ENCODE peak calls at places on chromosomes 4 and X, in six cellular contexts. E is fibroblast of mammary gland, M is GM12865, T is bronchial epithelial cell, I is colonic mucosa, O is type B pancreatic cell. D is an unnamed sample.

GRCh38 chrX:24259544-24260240 is 54.2 kb downstream of the SUPT20HL2 start:
- DNase-seq in E (peak; percentile 82), M (peak; percentile 71), T (peak; percentile 67), I (peak; percentile 38), O (no peak), D (no peak)

GRCh38 chrX:15549189-15550012 is 48.8 kb downstream of the BMX start:
- DNase-seq in E (no peak), M (no peak), T (no peak), I (no peak), O (no peak), D (no peak)

GRCh38 chr4:142565771-142566170 is 280.3 kb downstream of the INPP4B start:
- DNase-seq in E (no peak), M (peak; percentile 7), T (peak; percentile 21), I (no peak), O (no peak), D (no peak)

GRCh38 chrX:145694048-145694447 is 123.6 kb upstream of the SLITRK2 start:
- DNase-seq in E (no peak), M (no peak), T (no peak), I (no peak), O (no peak), D (no peak)

GRCh38 chr4:173666-174314 is 49.5 kb downstream of the ZNF718 start:
- DNase-seq in E (no peak), M (no peak), T (no peak), I (no peak), O (no peak), D (no peak)

GRCh38 chr4:76904646-76905190 is 6.8 kb upstream of the SOWAHB start:
- DNase-seq in E (no peak), M (no peak), T (peak; percentile 78), I (no peak), O (no peak), D (no peak)

GRCh38 chrX:69222103-69223090 is 57.1 kb upstream of the PJA1 start:
- DNase-seq in E (peak; percentile 63), M (peak; percentile 59), T (peak; percentile 69), I (peak; percentile 61), O (peak; percentile 82), D (peak; percentile 23)

GRCh38 chrX:97027384-97027922 is 143.7 kb downstream of the RPA4 start:
- DNase-seq in E (no peak), M (no peak), T (no peak), I (no peak), O (no peak), D (no peak)

GRCh38 chrX:137072396-137072795 is 38.6 kb upstream of the GPR101 start:
- DNase-seq in E (no peak), M (no peak), T (no peak), I (no peak), O (no peak), D (no peak)

GRCh38 chr4:7336732-7337131 is 98.0 kb downstream of the PSAPL1 start:
- DNase-seq in E (no peak), M (no peak), T (no peak), I (no peak), O (no peak), D (no peak)

GRCh38 chr4:82525287-82525898 is 36.4 kb downstream of the TMEM150C start:
- DNase-seq in E (no peak), M (no peak), T (no peak), I (no peak), O (no peak), D (no peak)

GRCh38 chr4:118981839-118982381 is 93.3 kb downstream of the SYNPO2 start:
- DNase-seq in E (peak; percentile 94), M (peak; percentile 72), T (peak; percentile 71), I (peak; percentile 69), O (no peak), D (peak; percentile 2)

GRCh38 chr4:152776352-152776751 is 3.2 kb downstream of the TIGD4 start:
- DNase-seq in E (peak; percentile 7), M (no peak), T (peak; percentile 51), I (no peak), O (no peak), D (no peak)

GRCh38 chrX:140733766-140734342 is 24.3 kb downstream of the LINC00632 start:
- DNase-seq in E (peak; percentile 68), M (peak; percentile 33), T (peak; percentile 45), I (no peak), O (no peak), D (no peak)

GRCh38 chrX:1212532-1212931 is at the start of gene CRLF2:
- DNase-seq in E (peak; percentile 25), M (peak; percentile 86), T (no peak), I (no peak), O (no peak), D (no peak)